ENCODE peak calls at places on chromosomes 12 and 14, in ten cellular contexts. N is fibroblast of the aortic adventitia; M is esophagus muscularis mucosa; O is fibroblast of mammary gland; P is WERI-Rb-1; D is upper lobe of right lung; Q is CD8-positive, alpha-beta T cell; H is mucosa of descending colon; V is cardiac fibroblast; G is IMR-90. Y is an unnamed sample.

GRCh38 chr12:91877022-91877421 is 268.6 kb downstream of the BTG1 start:
- DNase-seq in N (no peak), M (no peak), O (peak), P (peak), D (peak), Q (peak), H (peak), V (peak), G (peak), Y (no peak)

GRCh38 chr14:102694530-102695171 is 82.6 kb upstream of the TRAF3 start:
- DNase-seq in N (peak), M (no peak), O (peak), P (peak), D (no peak), Q (peak), H (no peak), V (peak), G (peak), Y (peak)

GRCh38 chr14:29529418-29529817 is 398.2 kb downstream of the PRKD1 start:
- DNase-seq in N (peak), M (no peak), O (peak), P (no peak), D (no peak), Q (no peak), H (no peak), V (peak), G (peak), Y (no peak)

GRCh38 chr12:95881331-95881955 is 22.7 kb downstream of the SNRPF start:
- DNase-seq in N (peak), M (no peak), O (peak), P (no peak), D (no peak), Q (no peak), H (no peak), V (peak), G (peak), Y (no peak)

GRCh38 chr14:55689971-55690871 is 110.2 kb downstream of the KTN1 start:
- DNase-seq in N (no peak), M (no peak), O (no peak), P (peak), D (no peak), Q (no peak), H (no peak), V (no peak), G (no peak), Y (no peak)

GRCh38 chr12:92042791-92043531 is 102.7 kb downstream of the BTG1 start:
- DNase-seq in N (no peak), M (no peak), O (no peak), P (no peak), D (no peak), Q (no peak), H (no peak), V (no peak), G (peak), Y (no peak)

GRCh38 chr12:233615-233968 is 19.6 kb upstream of the SLC6A12 start:
- DNase-seq in N (no peak), M (no peak), O (no peak), P (no peak), D (peak), Q (no peak), H (no peak), V (no peak), G (no peak), Y (no peak)

GRCh38 chr12:128856035-128856790 is 2.9 kb downstream of the GLT1D1 start:
- DNase-seq in N (no peak), M (no peak), O (no peak), P (no peak), D (no peak), Q (no peak), H (no peak), V (no peak), G (no peak), Y (no peak)

GRCh38 chr12:7935773-7936581 is at the start of gene SLC2A3:
- DNase-seq in N (peak), M (peak), O (peak), P (peak), D (no peak), Q (peak), H (no peak), V (peak), G (peak), Y (peak)

GRCh38 chr14:38255673-38256357 is at the start of gene CLEC14A:
- DNase-seq in N (no peak), M (no peak), O (no peak), P (no peak), D (peak), Q (no peak), H (peak), V (no peak), G (no peak), Y (peak)

GRCh38 chr14:56808314-56809201 is 1.7 kb downstream of the OTX2 start:
- DNase-seq in N (no peak), M (no peak), O (no peak), P (peak), D (no peak), Q (no peak), H (no peak), V (no peak), G (no peak), Y (no peak)

GRCh38 chr12:132710062-132710421 is 600 bp upstream of the PGAM5 start:
- DNase-seq in N (no peak), M (no peak), O (no peak), P (no peak), D (no peak), Q (no peak), H (no peak), V (no peak), G (no peak), Y (no peak)

GRCh38 chr12:68911197-68911718 is 21.7 kb downstream of the CPM start:
- DNase-seq in N (no peak), M (no peak), O (no peak), P (no peak), D (no peak), Q (no peak), H (no peak), V (no peak), G (no peak), Y (no peak)

GRCh38 chr12:19689801-19690472 is 250.6 kb downstream of the AEBP2 start:
- DNase-seq in N (no peak), M (no peak), O (no peak), P (no peak), D (no peak), Q (no peak), H (no peak), V (no peak), G (no peak), Y (no peak)

GRCh38 chr14:80638620-80639215 is 302.8 kb downstream of the CEP128 start:
- DNase-seq in N (peak), M (no peak), O (peak), P (no peak), D (no peak), Q (no peak), H (no peak), V (peak), G (peak), Y (peak)

GRCh38 chr12:4421590-4422031 is 24.0 kb downstream of the FGF6 start:
- DNase-seq in N (peak), M (no peak), O (peak), P (peak), D (no peak), Q (no peak), H (no peak), V (peak), G (peak), Y (peak)

GRCh38 chr14:35068238-35069012 is 22.4 kb downstream of the FAM177A1 start:
- DNase-seq in N (peak), M (no peak), O (peak), P (no peak), D (no peak), Q (no peak), H (no peak), V (peak), G (peak), Y (no peak)

GRCh38 chr14:50883827-50884197 is 12.0 kb downstream of the ABHD12B start:
- DNase-seq in N (no peak), M (no peak), O (no peak), P (no peak), D (no peak), Q (no peak), H (no peak), V (no peak), G (no peak), Y (no peak)

GRCh38 chr12:73629893-73630872 is 907.5 kb upstream of the ATXN7L3B start:
- DNase-seq in N (no peak), M (no peak), O (no peak), P (no peak), D (no peak), Q (no peak), H (no peak), V (no peak), G (no peak), Y (no peak)

GRCh38 chr12:26821212-26821701 is 11.7 kb downstream of the ITPR2 start:
- DNase-seq in N (no peak), M (no peak), O (peak), P (no peak), D (no peak), Q (no peak), H (no peak), V (peak), G (peak), Y (peak)

GRCh38 chr12:112121780-112122565 is 3.4 kb upstream of the TRAFD1 start:
- DNase-seq in N (peak), M (peak), O (peak), P (no peak), D (peak), Q (no peak), H (peak), V (peak), G (peak), Y (peak)

GRCh38 chr12:43586646-43587245 is 34.7 kb upstream of the ADAMTS20 start:
- DNase-seq in N (no peak), M (no peak), O (no peak), P (peak), D (no peak), Q (no peak), H (no peak), V (no peak), G (no peak), Y (no peak)

DNA sequence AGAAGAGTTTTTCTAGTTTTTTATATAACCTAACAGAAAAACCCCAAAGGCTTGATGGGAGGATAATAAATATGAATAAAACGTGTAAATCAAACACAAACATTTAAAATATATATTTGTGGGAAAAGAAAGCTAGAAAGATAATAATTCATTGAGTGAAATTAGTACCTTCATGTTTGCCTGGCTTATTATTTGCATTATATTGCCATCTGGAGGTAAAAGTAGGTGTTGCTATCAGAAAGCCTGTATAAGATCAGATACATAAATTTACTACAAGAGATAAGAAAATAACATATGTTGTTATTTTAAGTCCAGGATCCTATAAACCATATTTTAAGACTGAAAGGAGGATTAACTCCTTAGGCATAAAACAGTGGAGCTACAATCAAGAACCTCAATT is 77.7 kb downstream of the NTS start:
- DNase-seq in N (peak), M (no peak), O (peak), P (no peak), D (no peak), Q (no peak), H (no peak), V (peak), G (peak), Y (no peak)
- TF ChIP-seq CTCF in N (peak), M (no peak), O (peak), P (no peak), D (peak), Q (no peak), H (no peak), V (peak), G (peak), Y (peak)

DNA sequence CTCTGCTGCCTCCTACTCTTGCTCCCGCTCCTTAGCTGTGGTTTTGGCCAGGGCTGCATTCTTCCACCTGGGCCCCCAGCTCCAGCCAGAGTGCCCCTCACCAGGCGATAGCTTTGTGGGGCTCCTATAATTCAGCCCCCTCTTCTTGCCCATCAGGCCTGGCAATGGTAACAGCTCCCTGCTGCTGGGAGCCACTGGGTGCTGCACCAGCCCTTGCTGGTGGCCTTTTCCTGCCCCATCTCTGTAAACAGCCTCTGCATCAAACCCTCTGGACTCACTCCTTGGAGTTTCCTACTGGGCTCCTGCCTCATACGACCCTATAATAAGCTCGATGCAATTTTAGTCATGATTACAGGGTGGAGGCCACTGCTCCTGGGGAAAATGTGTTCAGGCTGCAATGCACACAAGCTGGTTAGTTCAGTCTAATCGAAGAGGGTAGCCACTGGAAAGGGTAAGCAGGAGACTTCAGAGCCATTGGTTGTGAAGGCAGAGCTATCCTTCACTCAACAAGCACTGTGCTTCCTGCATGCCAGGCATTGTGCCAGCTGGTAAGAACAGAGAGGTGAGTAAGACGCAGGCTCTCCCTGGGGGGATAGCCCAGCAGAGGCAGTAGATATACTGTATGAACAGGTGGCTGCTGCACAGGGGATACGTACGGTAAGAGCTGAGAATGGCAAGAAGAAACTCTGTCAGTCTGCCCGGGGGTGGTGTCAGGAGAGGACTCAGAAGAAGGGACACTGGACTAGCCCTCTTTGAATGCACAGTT is 24.7 kb downstream of the CLMN start:
- DNase-seq in N (peak), M (no peak), O (peak), P (no peak), D (no peak), Q (no peak), H (no peak), V (peak), G (no peak), Y (peak)
- H3K4me3 ChIP-seq in N (no peak), M (no peak), O (no peak), P (no peak), D (no peak), Q (no peak), H (no peak), V (no peak), G (no peak), Y (no peak)

GRCh38 chr12:32367381-32367780 is 32.0 kb upstream of the FGD4 start:
- DNase-seq in N (no peak), M (no peak), O (no peak), P (no peak), D (no peak), Q (no peak), H (no peak), V (no peak), G (no peak), Y (peak)

GRCh38 chr12:32369202-32369601 is 30.2 kb upstream of the FGD4 start:
- DNase-seq in N (no peak), M (no peak), O (no peak), P (no peak), D (no peak), Q (no peak), H (no peak), V (no peak), G (no peak), Y (no peak)

GRCh38 chr12:32362892-32363291 is 36.5 kb upstream of the FGD4 start:
- DNase-seq in N (no peak), M (no peak), O (no peak), P (no peak), D (no peak), Q (no peak), H (no peak), V (no peak), G (no peak), Y (no peak)

GRCh38 chr12:32366704-32367103 is 32.7 kb upstream of the FGD4 start:
- DNase-seq in N (no peak), M (no peak), O (no peak), P (no peak), D (no peak), Q (no peak), H (no peak), V (no peak), G (no peak), Y (no peak)

DNA sequence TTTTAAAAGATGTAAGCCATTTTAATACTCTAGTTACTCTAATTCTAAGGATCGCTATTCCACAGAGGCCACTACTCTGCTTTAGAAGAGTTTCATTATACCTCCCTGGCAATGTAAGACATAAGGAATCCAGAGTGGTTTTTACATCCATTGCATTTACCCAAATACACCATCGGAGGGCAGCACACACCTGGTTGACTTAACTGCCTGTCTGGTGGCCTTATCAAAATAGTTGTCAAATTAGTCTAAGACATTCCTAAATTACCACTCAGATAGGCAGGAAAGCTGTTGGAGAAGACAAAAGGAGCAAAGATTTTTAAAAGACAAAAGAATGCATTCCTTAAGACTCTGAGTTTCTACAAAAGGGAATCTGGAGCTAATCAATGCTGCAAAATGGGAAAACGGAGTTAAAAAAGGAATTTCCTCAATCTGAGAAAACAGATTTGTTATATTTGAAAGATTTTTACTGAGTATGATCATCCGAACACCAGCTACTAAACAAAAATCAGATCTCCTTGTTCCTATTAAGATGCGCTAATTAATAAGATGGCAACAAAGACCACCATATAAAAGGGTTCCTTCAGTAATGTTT is 33.8 kb upstream of the FGD4 start:
- DNase-seq in N (peak), M (no peak), O (peak), P (peak), D (no peak), Q (peak), H (no peak), V (peak), G (peak), Y (peak)
- TF ChIP-seq CTCF in N (peak), M (peak), O (peak), P (peak), D (peak), Q (peak), H (peak), V (peak), G (peak), Y (peak)

DNA sequence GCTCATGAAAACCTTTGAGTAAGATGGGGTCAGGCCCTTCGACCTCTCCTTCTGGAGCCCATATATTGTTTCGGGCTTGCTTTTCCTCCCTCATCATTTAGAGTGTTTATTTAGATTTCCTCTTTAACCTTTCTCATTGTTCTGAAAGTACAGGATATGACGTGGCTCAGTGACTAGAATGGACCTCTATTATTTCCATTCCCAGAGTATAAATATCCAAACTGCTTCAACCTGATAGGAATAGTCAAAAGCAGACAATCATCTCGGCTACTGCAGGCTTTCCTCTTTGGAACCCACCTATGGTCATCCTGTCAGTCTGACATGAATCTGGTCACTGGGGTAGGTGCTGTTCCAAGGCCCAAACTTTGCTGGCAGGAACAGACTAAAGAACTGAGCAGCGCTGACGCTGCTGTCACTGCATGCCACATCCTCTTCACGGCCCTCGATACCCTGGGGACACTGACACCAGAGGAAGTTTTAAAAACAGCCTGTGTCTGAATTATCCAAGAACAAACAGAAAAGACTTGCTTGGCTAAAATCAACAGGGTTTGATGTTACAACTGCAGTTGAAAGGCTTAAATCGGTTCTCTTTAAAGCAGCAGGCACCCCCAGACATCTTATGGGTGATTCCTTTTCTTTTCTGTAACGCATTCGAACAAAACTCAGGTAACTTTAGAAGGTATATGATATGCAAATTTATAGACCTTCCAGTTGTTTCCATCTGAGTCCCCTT is 5.0 kb upstream of the DDX47 start:
- DNase-seq in N (peak), M (no peak), O (peak), P (no peak), D (no peak), Q (peak), H (peak), V (peak), G (peak), Y (no peak)
- H3K4me3 ChIP-seq in N (no peak), M (no peak), O (no peak), P (no peak), D (peak), Q (peak), H (no peak), V (peak), G (no peak), Y (no peak)

DNA sequence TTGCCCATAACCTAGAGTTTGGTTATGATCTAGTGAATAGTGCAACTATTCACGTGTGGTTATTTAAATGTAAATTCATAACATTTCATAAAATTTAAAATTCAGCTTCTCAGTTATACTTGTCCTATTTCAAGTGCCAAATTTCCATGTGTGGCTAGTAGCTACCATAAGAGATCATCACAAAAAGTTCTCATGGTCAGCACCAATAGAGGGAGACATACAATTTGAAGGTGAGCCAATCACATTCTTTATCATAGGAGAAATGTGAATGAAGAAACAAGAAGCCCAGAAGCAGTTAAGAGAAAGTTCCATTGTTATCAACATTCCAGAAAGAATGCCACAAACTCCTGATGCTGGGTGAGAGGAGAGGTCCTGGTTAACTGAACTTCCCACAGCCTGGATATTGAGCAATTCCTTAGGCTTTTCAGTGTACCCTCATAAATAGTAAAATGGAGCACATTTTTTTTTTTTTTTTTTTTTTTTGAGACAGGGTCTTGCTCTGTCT is 892.9 kb upstream of the USP15 start:
- DNase-seq in N (no peak), M (no peak), O (no peak), P (no peak), D (no peak), Q (no peak), H (no peak), V (no peak), G (no peak), Y (no peak)
- TF ChIP-seq CTCF in N (no peak), M (no peak), O (no peak), P (no peak), D (no peak), Q (no peak), H (no peak), V (no peak), G (no peak), Y (no peak)

GRCh38 chr14:63735720-63736119 is 7.9 kb upstream of the SGPP1 start:
- DNase-seq in N (no peak), M (no peak), O (no peak), P (no peak), D (no peak), Q (no peak), H (no peak), V (no peak), G (no peak), Y (no peak)

GRCh38 chr14:63737582-63738006 is 9.7 kb upstream of the SGPP1 start:
- DNase-seq in N (peak), M (no peak), O (no peak), P (no peak), D (no peak), Q (no peak), H (no peak), V (no peak), G (no peak), Y (no peak)
- H3K4me3 ChIP-seq in N (no peak), M (no peak), O (no peak), P (no peak), D (no peak), Q (peak), H (no peak), V (no peak), G (no peak), Y (no peak)

Y was measured in cardiac muscle cell.